ENCODE peak calls at places on chromosome 11, in seven cellular contexts. One of them, this sample, is unnamed.

GRCh38 chr11:130861902-130862552 is 54.3 kb downstream of the SNX19 start:
- DNase-seq in NCI-H2029: peak
- DNase-seq in neural progenitor cell: peak
- DNase-seq in COR-L47: peak
- DNase-seq in hypothalamus: peak
- DNase-seq in AG20443: peak
- DNase-seq in Calu3: peak
- DNase-seq in this sample: peak

GRCh38 chr11:93850585-93851018 is at the start of gene VSTM5:
- DNase-seq in COR-L47: no peak
- DNase-seq in AG20443: no peak
- DNase-seq in hypothalamus: peak
- DNase-seq in neural progenitor cell: no peak
- DNase-seq in Calu3: no peak
- DNase-seq in NCI-H2029: peak
- DNase-seq in this sample: no peak

GRCh38 chr11:27506200-27507182 is at the start of gene LIN7C:
- DNase-seq in neural progenitor cell: peak
- DNase-seq in AG20443: peak
- DNase-seq in COR-L47: peak
- DNase-seq in hypothalamus: peak
- DNase-seq in Calu3: peak
- DNase-seq in NCI-H2029: peak
- DNase-seq in this sample: peak

GRCh38 chr11:83639995-83640758 is 354.0 kb upstream of the CCDC90B start:
- DNase-seq in neural progenitor cell: no peak
- DNase-seq in AG20443: no peak
- DNase-seq in NCI-H2029: no peak
- DNase-seq in hypothalamus: no peak
- DNase-seq in COR-L47: peak
- DNase-seq in Calu3: no peak
- DNase-seq in this sample: no peak

GRCh38 chr11:2137202-2138071 is 1.8 kb downstream of the IGF2 start:
- DNase-seq in hypothalamus: no peak
- DNase-seq in NCI-H2029: no peak
- DNase-seq in AG20443: peak
- DNase-seq in Calu3: peak
- DNase-seq in neural progenitor cell: peak
- DNase-seq in COR-L47: peak
- DNase-seq in this sample: peak

GRCh38 chr11:123653405-123653996 is 923 bp downstream of the SCN3B start:
- DNase-seq in COR-L47: no peak
- DNase-seq in Calu3: peak
- DNase-seq in neural progenitor cell: no peak
- DNase-seq in hypothalamus: peak
- DNase-seq in NCI-H2029: no peak
- DNase-seq in AG20443: no peak
- DNase-seq in this sample: peak

GRCh38 chr11:44285756-44286155 is 24.2 kb downstream of the ALX4 start:
- DNase-seq in AG20443: no peak
- DNase-seq in NCI-H2029: no peak
- DNase-seq in hypothalamus: no peak
- DNase-seq in Calu3: no peak
- DNase-seq in neural progenitor cell: no peak
- DNase-seq in COR-L47: no peak
- DNase-seq in this sample: no peak

GRCh38 chr11:65932558-65932919 is 12.7 kb upstream of the TSGA10IP start:
- DNase-seq in AG20443: peak
- DNase-seq in COR-L47: no peak
- DNase-seq in NCI-H2029: no peak
- DNase-seq in Calu3: peak
- DNase-seq in hypothalamus: no peak
- DNase-seq in neural progenitor cell: peak
- DNase-seq in this sample: no peak

GRCh38 chr11:102589047-102589459 is 36.1 kb downstream of the MMP20 start:
- DNase-seq in Calu3: no peak
- DNase-seq in COR-L47: no peak
- DNase-seq in AG20443: no peak
- DNase-seq in NCI-H2029: no peak
- DNase-seq in neural progenitor cell: no peak
- DNase-seq in hypothalamus: no peak
- DNase-seq in this sample: no peak